ENCODE peak calls at places on chromosomes 12 and 14, in eight cellular contexts. R, I, K, B, H, J, Y and D are unnamed samples.

GRCh38 chr12:78284417-78284816 is 453.7 kb downstream of the NAV3 start:
- DNase-seq in H (no peak), K (no peak), I (no peak), J (no peak), R (no peak), Y (no peak), B (no peak), D (no peak)

GRCh38 chr12:113439606-113440030 is 17.4 kb downstream of the SDSL start:
- DNase-seq in J (peak; percentile 37), H (no peak), B (peak; percentile 41), I (peak; percentile 28), R (no peak), K (peak; percentile 86), Y (no peak), D (peak; percentile 67)

GRCh38 chr14:101817511-101818001 is 56.0 kb downstream of the PPP2R5C start:
- DNase-seq in Y (peak; percentile 58), R (no peak), J (no peak), H (no peak), K (no peak), I (no peak), B (no peak), D (no peak)

GRCh38 chr12:12965836-12966235 is 13.9 kb upstream of the GPRC5D start:
- DNase-seq in B (no peak), R (no peak), J (no peak), H (no peak), K (no peak), I (no peak), Y (no peak), D (no peak)

GRCh38 chr12:94676011-94676709 is 25.8 kb upstream of the TMCC3 start:
- DNase-seq in J (no peak), I (no peak), B (no peak), K (no peak), Y (no peak), H (peak; percentile 19), R (peak; percentile 1), D (no peak)

GRCh38 chr12:69007166-69007857 is 74.3 kb upstream of the CPM start:
- DNase-seq in J (peak; percentile 55), R (no peak), B (peak; percentile 76), Y (no peak), H (no peak), I (peak; percentile 92), K (no peak), D (peak; percentile 53)

GRCh38 chr14:61553730-61554641 is 141.3 kb upstream of the HIF1A start:
- DNase-seq in I (peak; percentile 97), K (no peak), B (peak; percentile 87), R (no peak), J (peak; percentile 98), H (no peak), Y (no peak), D (peak; percentile 88)

GRCh38 chr12:19642305-19642704 is 203.0 kb downstream of the AEBP2 start:
- DNase-seq in H (no peak), R (no peak), B (no peak), Y (no peak), J (no peak), K (no peak), I (no peak), D (no peak)

GRCh38 chr14:43116341-43116740 is 1390.7 kb downstream of the FSCB start:
- DNase-seq in I (no peak), K (no peak), R (no peak), J (peak; percentile 9), B (no peak), H (no peak), Y (no peak), D (no peak)

GRCh38 chr14:58617619-58618018 is 20.1 kb upstream of the DACT1 start:
- DNase-seq in H (no peak), Y (no peak), B (no peak), K (no peak), R (no peak), J (no peak), I (no peak), D (no peak)

GRCh38 chr14:72864712-72865365 is 29.1 kb downstream of the DPF3 start:
- DNase-seq in K (no peak), H (peak; percentile 29), J (no peak), Y (no peak), B (no peak), R (no peak), I (no peak), D (peak; percentile 26)